ENCODE peak calls at places on chromosomes 13 and 19, in ten cellular contexts. M, Q, S, G, C, Y, K, V, W and I are unnamed samples.

GRCh38 chr19:48963371-48964204 is 1.5 kb upstream of the FTL start:
- DNase-seq in Q (peak; percentile 84), M (peak; percentile 88), V (peak; percentile 94), K (peak; percentile 69), W (no peak), C (peak; percentile 75), Y (peak; percentile 91), G (peak; percentile 72), S (peak; percentile 36), I (peak; percentile 88)

GRCh38 chr19:48966541-48967345 is 1.6 kb downstream of the FTL start:
- DNase-seq in Q (no peak), G (no peak), S (no peak), V (no peak), K (no peak), C (peak; percentile 40), M (no peak), W (no peak), Y (peak; percentile 80), I (no peak)

GRCh38 chr13:95195146-95195545 is 106.1 kb downstream of the ABCC4 start:
- DNase-seq in G (no peak), Q (no peak), S (no peak), C (no peak), K (no peak), V (no peak), W (no peak), Y (no peak), M (no peak), I (no peak)

GRCh38 chr13:51221674-51222509 is at the start of gene FAM124A:
- DNase-seq in Q (peak; percentile 32), S (peak; percentile 20), V (peak; percentile 90), Y (no peak), W (no peak), K (peak; percentile 52), M (peak; percentile 80), G (peak; percentile 6), C (no peak), I (no peak)

GRCh38 chr13:30607908-30608307 is 9.8 kb upstream of the USPL1 start:
- DNase-seq in Q (no peak), C (no peak), M (no peak), V (no peak), G (peak; percentile 50), Y (peak; percentile 54), K (peak; percentile 11), S (peak; percentile 78), W (peak; percentile 55), I (no peak)

GRCh38 chr13:73598021-73598712 is 536.0 kb downstream of the KLF12 start:
- DNase-seq in Q (no peak), S (no peak), K (no peak), W (no peak), C (peak; percentile 46), G (peak; percentile 39), V (no peak), M (no peak), Y (no peak), I (no peak)

GRCh38 chr13:41418027-41418426 is 39.3 kb upstream of the RGCC start:
- DNase-seq in C (peak; percentile 45), Y (no peak), S (no peak), M (no peak), V (no peak), K (no peak), W (no peak), Q (peak; percentile 88), G (peak; percentile 86), I (no peak)

GRCh38 chr13:111247552-111247951 is 72.9 kb upstream of the TEX29 start:
- DNase-seq in V (no peak), K (no peak), S (no peak), Q (no peak), Y (no peak), M (peak; percentile 17), C (peak; percentile 10), W (no peak), G (peak; percentile 64), I (no peak)

GRCh38 chr19:54390942-54391577 is 24.2 kb upstream of the TTYH1 start:
- DNase-seq in Q (peak; percentile 50), V (peak; percentile 82), S (peak; percentile 78), M (peak; percentile 77), G (peak; percentile 40), Y (peak; percentile 88), W (no peak), K (peak; percentile 46), C (peak; percentile 76), I (no peak)

GRCh38 chr19:34645551-34645950 is 31.4 kb downstream of the SCGB2B2 start:
- DNase-seq in W (no peak), M (no peak), S (no peak), Y (no peak), Q (no peak), G (peak; percentile 23), K (no peak), V (no peak), C (no peak), I (no peak)

GRCh38 chr19:17777840-17778620 is 16.9 kb upstream of the B3GNT3 start:
- DNase-seq in V (peak; percentile 97), Q (peak; percentile 59), Y (peak; percentile 93), M (peak; percentile 98), C (peak; percentile 38), W (peak; percentile 77), K (peak; percentile 44), S (peak; percentile 18), G (peak; percentile 23), I (no peak)